ENCODE peak calls at places on chromosomes 5 and 9, in four cellular contexts. One of them, this sample, is unnamed.

GRCh38 chr5:90503596-90503995 is 25.8 kb downstream of the LYSMD3 start:
- DNase-seq in KG1: no peak
- DNase-seq in RWPE1: peak
- DNase-seq in activated CD8-positive, alpha-beta memory T cell treated with anti-CD3 and anti-CD28 coated beads for 1 hour: no peak
- DNase-seq in this sample: no peak

GRCh38 chr9:109813310-109813709 is 33.3 kb downstream of the PALM2AKAP2 start:
- DNase-seq in KG1: no peak
- DNase-seq in RWPE1: no peak
- DNase-seq in activated CD8-positive, alpha-beta memory T cell treated with anti-CD3 and anti-CD28 coated beads for 1 hour: no peak
- DNase-seq in this sample: no peak

GRCh38 chr5:120388016-120388781 is 75.9 kb upstream of the PRR16 start:
- DNase-seq in KG1: no peak
- DNase-seq in RWPE1: peak
- DNase-seq in activated CD8-positive, alpha-beta memory T cell treated with anti-CD3 and anti-CD28 coated beads for 1 hour: no peak
- DNase-seq in this sample: no peak

GRCh38 chr9:113620377-113621161 is 157.0 kb downstream of the RGS3 start:
- DNase-seq in KG1: no peak
- DNase-seq in RWPE1: peak
- DNase-seq in activated CD8-positive, alpha-beta memory T cell treated with anti-CD3 and anti-CD28 coated beads for 1 hour: no peak
- DNase-seq in this sample: no peak

GRCh38 chr5:1545798-1546355 is 22.1 kb upstream of the LPCAT1 start:
- DNase-seq in KG1: no peak
- DNase-seq in RWPE1: peak
- DNase-seq in activated CD8-positive, alpha-beta memory T cell treated with anti-CD3 and anti-CD28 coated beads for 1 hour: no peak
- DNase-seq in this sample: no peak

GRCh38 chr5:163453705-163454104 is 6.2 kb downstream of the NUDCD2 start:
- DNase-seq in KG1: no peak
- DNase-seq in RWPE1: no peak
- DNase-seq in activated CD8-positive, alpha-beta memory T cell treated with anti-CD3 and anti-CD28 coated beads for 1 hour: no peak
- DNase-seq in this sample: no peak

GRCh38 chr5:59117320-59117719 is 534.4 kb downstream of the RAB3C start:
- DNase-seq in KG1: no peak
- DNase-seq in RWPE1: no peak
- DNase-seq in activated CD8-positive, alpha-beta memory T cell treated with anti-CD3 and anti-CD28 coated beads for 1 hour: no peak
- DNase-seq in this sample: no peak

GRCh38 chr5:169013208-169013728 is 287.7 kb downstream of the SLIT3 start:
- DNase-seq in KG1: no peak
- DNase-seq in RWPE1: no peak
- DNase-seq in activated CD8-positive, alpha-beta memory T cell treated with anti-CD3 and anti-CD28 coated beads for 1 hour: no peak
- DNase-seq in this sample: no peak

GRCh38 chr9:12648921-12649320 is 44.3 kb upstream of the TYRP1 start:
- DNase-seq in KG1: no peak
- DNase-seq in RWPE1: no peak
- DNase-seq in activated CD8-positive, alpha-beta memory T cell treated with anti-CD3 and anti-CD28 coated beads for 1 hour: no peak
- DNase-seq in this sample: no peak

GRCh38 chr5:145340099-145340498 is 495.0 kb downstream of the PRELID2 start:
- DNase-seq in KG1: no peak
- DNase-seq in RWPE1: no peak
- DNase-seq in activated CD8-positive, alpha-beta memory T cell treated with anti-CD3 and anti-CD28 coated beads for 1 hour: no peak
- DNase-seq in this sample: no peak

GRCh38 chr5:171965740-171966139 is 40.7 kb downstream of the FBXW11 start:
- DNase-seq in KG1: peak
- DNase-seq in RWPE1: no peak
- DNase-seq in activated CD8-positive, alpha-beta memory T cell treated with anti-CD3 and anti-CD28 coated beads for 1 hour: no peak
- DNase-seq in this sample: no peak

GRCh38 chr5:109900911-109901627 is 211.3 kb downstream of the MAN2A1 start:
- DNase-seq in KG1: no peak
- DNase-seq in RWPE1: no peak
- DNase-seq in activated CD8-positive, alpha-beta memory T cell treated with anti-CD3 and anti-CD28 coated beads for 1 hour: no peak
- DNase-seq in this sample: no peak

GRCh38 chr9:133355881-133356357 is 368 bp downstream of the SURF1 start:
- DNase-seq in KG1: no peak
- DNase-seq in RWPE1: no peak
- DNase-seq in activated CD8-positive, alpha-beta memory T cell treated with anti-CD3 and anti-CD28 coated beads for 1 hour: no peak
- DNase-seq in this sample: no peak

GRCh38 chr9:36765468-36766341 is 193.0 kb downstream of the MELK start:
- DNase-seq in KG1: peak
- DNase-seq in RWPE1: peak
- DNase-seq in activated CD8-positive, alpha-beta memory T cell treated with anti-CD3 and anti-CD28 coated beads for 1 hour: peak
- DNase-seq in this sample: peak

GRCh38 chr9:35914307-35914807 is 5.1 kb downstream of the SPAAR start:
- DNase-seq in KG1: no peak
- DNase-seq in RWPE1: no peak
- DNase-seq in activated CD8-positive, alpha-beta memory T cell treated with anti-CD3 and anti-CD28 coated beads for 1 hour: no peak
- DNase-seq in this sample: no peak

GRCh38 chr5:180208435-180209081 is 453 bp downstream of the RASGEF1C start:
- DNase-seq in KG1: no peak
- DNase-seq in RWPE1: peak
- DNase-seq in activated CD8-positive, alpha-beta memory T cell treated with anti-CD3 and anti-CD28 coated beads for 1 hour: no peak
- DNase-seq in this sample: no peak

GRCh38 chr5:5671823-5672222 is 249.3 kb downstream of the ICE1 start:
- DNase-seq in KG1: no peak
- DNase-seq in RWPE1: no peak
- DNase-seq in activated CD8-positive, alpha-beta memory T cell treated with anti-CD3 and anti-CD28 coated beads for 1 hour: no peak
- DNase-seq in this sample: no peak

GRCh38 chr5:132485641-132486317 is 4.8 kb downstream of the IRF1 start:
- DNase-seq in KG1: no peak
- DNase-seq in RWPE1: no peak
- DNase-seq in activated CD8-positive, alpha-beta memory T cell treated with anti-CD3 and anti-CD28 coated beads for 1 hour: no peak
- DNase-seq in this sample: no peak

GRCh38 chr5:10034008-10034407 is 215.7 kb downstream of the ATPSCKMT start:
- DNase-seq in KG1: no peak
- DNase-seq in RWPE1: no peak
- DNase-seq in activated CD8-positive, alpha-beta memory T cell treated with anti-CD3 and anti-CD28 coated beads for 1 hour: no peak
- DNase-seq in this sample: no peak

GRCh38 chr9:137913132-137913531 is 35.5 kb downstream of the CACNA1B start:
- DNase-seq in KG1: no peak
- DNase-seq in RWPE1: no peak
- DNase-seq in activated CD8-positive, alpha-beta memory T cell treated with anti-CD3 and anti-CD28 coated beads for 1 hour: no peak
- DNase-seq in this sample: no peak

GRCh38 chr5:38616061-38616460 is 59.6 kb upstream of the LIFR start:
- DNase-seq in KG1: no peak
- DNase-seq in RWPE1: no peak
- DNase-seq in activated CD8-positive, alpha-beta memory T cell treated with anti-CD3 and anti-CD28 coated beads for 1 hour: no peak
- DNase-seq in this sample: no peak

GRCh38 chr5:110339399-110339798 is 387.1 kb downstream of the TMEM232 start:
- DNase-seq in KG1: no peak
- DNase-seq in RWPE1: no peak
- DNase-seq in activated CD8-positive, alpha-beta memory T cell treated with anti-CD3 and anti-CD28 coated beads for 1 hour: no peak
- DNase-seq in this sample: no peak